ENCODE peak calls at places on chromosomes 1 and 21, in nine cellular contexts. I is foreskin keratinocyte; X is K562; R is CD4-positive, alpha-beta T cell; P is colonic mucosa; G is brain microvascular endothelial cell; K is mammary epithelial cell; D is CD4-positive, CD25-positive, alpha-beta regulatory T cell; S is SJSA1. L is an unnamed sample.

GRCh38 chr1:25703041-25703440 is 86.5 kb downstream of the MAN1C1 start:
- DNase-seq in I (no peak), X (no peak), R (no peak), P (no peak), G (no peak), K (no peak), D (no peak), S (no peak), L (no peak)

GRCh38 chr1:201562659-201563405 is 23.9 kb downstream of the NAV1 start:
- DNase-seq in I (peak; percentile 66), X (no peak), R (no peak), P (no peak), G (peak; percentile 88), K (peak; percentile 21), D (no peak), S (peak; percentile 71), L (peak; percentile 69)

GRCh38 chr1:6603851-6604558 is 1.3 kb upstream of the KLHL21 start:
- DNase-seq in I (no peak), X (no peak), R (no peak), P (no peak), G (peak; percentile 84), K (peak; percentile 42), D (no peak), S (peak; percentile 73), L (no peak)

GRCh38 chr1:85611856-85612255 is 31.3 kb downstream of the CCN1 start:
- DNase-seq in I (peak; percentile 99), X (no peak), R (no peak), P (no peak), G (peak; percentile 100), K (peak; percentile 96), D (no peak), S (peak; percentile 98), L (peak; percentile 99)

GRCh38 chr1:161089251-161089924 is at the start of gene NECTIN4:
- DNase-seq in I (peak; percentile 72), X (no peak), R (no peak), P (peak; percentile 83), G (no peak), K (peak; percentile 90), D (no peak), S (no peak), L (no peak)

GRCh38 chr21:41458121-41458520 is 32.1 kb downstream of the MX1 start:
- DNase-seq in I (no peak), X (no peak), R (no peak), P (no peak), G (no peak), K (no peak), D (no peak), S (no peak), L (no peak)

GRCh38 chr1:225581193-225581592 is 71.7 kb downstream of the ENAH start:
- DNase-seq in I (no peak), X (no peak), R (no peak), P (no peak), G (no peak), K (no peak), D (no peak), S (no peak), L (no peak)

GRCh38 chr1:48007044-48007443 is 9.9 kb upstream of the TRABD2B start:
- DNase-seq in I (peak; percentile 88), X (no peak), R (no peak), P (no peak), G (peak; percentile 56), K (peak; percentile 92), D (no peak), S (peak; percentile 77), L (no peak)

GRCh38 chr1:219090618-219091017 is 83.1 kb upstream of the LYPLAL1 start:
- DNase-seq in I (no peak), X (no peak), R (no peak), P (no peak), G (no peak), K (no peak), D (no peak), S (no peak), L (no peak)

GRCh38 chr1:170377440-170377839 is 154.5 kb upstream of the GORAB start:
- DNase-seq in I (no peak), X (no peak), R (no peak), P (no peak), G (no peak), K (no peak), D (no peak), S (no peak), L (no peak)

GRCh38 chr1:246608616-246609376 is 42.5 kb downstream of the CNST start:
- DNase-seq in I (peak; percentile 96), X (no peak), R (no peak), P (peak; percentile 78), G (peak; percentile 92), K (peak; percentile 85), D (peak; percentile 56), S (peak; percentile 78), L (peak; percentile 88)

GRCh38 chr1:91651671-91652071 is 151.0 kb downstream of the CDC7 start:
- DNase-seq in I (no peak), X (no peak), R (no peak), P (peak; percentile 32), G (peak; percentile 20), K (no peak), D (no peak), S (no peak), L (no peak)

GRCh38 chr1:212104586-212105282 is 69.2 kb downstream of the DTL start:
- DNase-seq in I (no peak), X (no peak), R (no peak), P (no peak), G (no peak), K (no peak), D (no peak), S (no peak), L (no peak)

GRCh38 chr1:63877816-63878215 is 104.0 kb downstream of the ROR1 start:
- DNase-seq in I (peak; percentile 91), X (no peak), R (no peak), P (no peak), G (peak; percentile 53), K (peak; percentile 94), D (no peak), S (peak; percentile 42), L (no peak)

GRCh38 chr1:106747791-106748190 is 308.7 kb upstream of the PRMT6 start:
- DNase-seq in I (no peak), X (no peak), R (no peak), P (no peak), G (no peak), K (no peak), D (no peak), S (no peak), L (no peak)

GRCh38 chr1:210237514-210237913 is 4.9 kb downstream of the SERTAD4 start:
- DNase-seq in I (no peak), X (no peak), R (no peak), P (no peak), G (no peak), K (no peak), D (no peak), S (no peak), L (no peak)

GRCh38 chr1:11697188-11697892 is 5.8 kb downstream of the DRAXIN start:
- DNase-seq in I (no peak), X (peak; percentile 83), R (no peak), P (no peak), G (no peak), K (no peak), D (no peak), S (no peak), L (no peak)

GRCh38 chr1:167412920-167413319 is 105.4 kb downstream of the CD247 start:
- DNase-seq in I (no peak), X (no peak), R (no peak), P (no peak), G (no peak), K (no peak), D (peak; percentile 30), S (no peak), L (no peak)

GRCh38 chr1:181910905-181911304 is 150.6 kb downstream of the ZNF648 start:
- DNase-seq in I (no peak), X (no peak), R (no peak), P (no peak), G (no peak), K (no peak), D (no peak), S (no peak), L (no peak)

GRCh38 chr1:44240802-44241671 is 27.8 kb downstream of the DMAP1 start:
- DNase-seq in I (no peak), X (peak; percentile 38), R (no peak), P (no peak), G (no peak), K (no peak), D (no peak), S (no peak), L (no peak)
- H3K27ac ChIP-seq in I (no peak overlapping the region), X (no peak overlapping the region), R (no peak overlapping the region), P (no peak overlapping the region), G (no peak overlapping the region), K (no peak overlapping the region), D (no peak overlapping the region), S (no peak overlapping the region), L (no peak overlapping the region)

GRCh38 chr1:30256911-30257310 is 466.5 kb downstream of the MATN1 start:
- DNase-seq in I (no peak), X (no peak), R (no peak), P (no peak), G (no peak), K (no peak), D (no peak), S (no peak), L (no peak)
- H3K27me3 ChIP-seq in I (peaks cover 19% of the 10 kb centered on the region), X (peaks cover 5% of the 10 kb centered on the region), R (peaks cover 3% of the 10 kb centered on the region), P (no peaks in the 10 kb centered on the region), G (no peaks in the 10 kb centered on the region), K (peaks cover 6% of the 10 kb centered on the region), D (no peaks in the 10 kb centered on the region), S (peaks cover 7% of the 10 kb centered on the region), L (no peaks in the 10 kb centered on the region)

GRCh38 chr1:119987112-119987511 is 82.3 kb downstream of the NOTCH2 start:
- DNase-seq in I (peak; percentile 93), X (no peak), R (no peak), P (no peak), G (peak; percentile 92), K (peak; percentile 96), D (no peak), S (peak; percentile 57), L (peak; percentile 72)
- H3K27ac ChIP-seq in I (peak overlapping the region; percentile 29), X (no peak overlapping the region), R (no peak overlapping the region), P (no peak overlapping the region), G (peak overlapping the region; percentile 86), K (peak overlapping the region; percentile 29), D (no peak overlapping the region), S (peak overlapping the region; percentile 40), L (peak overlapping the region; percentile 60)

GRCh38 chr1:2465371-2466269 is 10.5 kb upstream of the PLCH2 start:
- DNase-seq in I (no peak), X (no peak), R (no peak), P (no peak), G (no peak), K (no peak), D (no peak), S (no peak), L (no peak)

GRCh38 chr1:2468540-2468939 is 7.5 kb upstream of the PLCH2 start:
- DNase-seq in I (no peak), X (no peak), R (no peak), P (no peak), G (no peak), K (no peak), D (no peak), S (no peak), L (no peak)

GRCh38 chr1:2466834-2467554 is 9.1 kb upstream of the PLCH2 start:
- DNase-seq in I (no peak), X (peak; percentile 93), R (no peak), P (peak; percentile 26), G (no peak), K (no peak), D (peak; percentile 12), S (no peak), L (no peak)

GRCh38 chr1:2468041-2468472 is 8.0 kb upstream of the PLCH2 start:
- DNase-seq in I (no peak), X (peak; percentile 78), R (peak; percentile 21), P (no peak), G (no peak), K (no peak), D (no peak), S (no peak), L (peak; percentile 13)

GRCh38 chr1:2466270-2466665 is 9.8 kb upstream of the PLCH2 start:
- DNase-seq in I (no peak), X (no peak), R (no peak), P (no peak), G (no peak), K (no peak), D (no peak), S (no peak), L (no peak)
- H3K27me3 ChIP-seq in I (no peaks in the 10 kb centered on the region), X (peaks cover 7% of the 10 kb centered on the region), R (peaks cover 8% of the 10 kb centered on the region), P (no peaks in the 10 kb centered on the region), G (peaks cover 12% of the 10 kb centered on the region), K (no peaks in the 10 kb centered on the region), D (no peaks in the 10 kb centered on the region), S (peaks cover 41% of the 10 kb centered on the region), L (peaks cover 50% of the 10 kb centered on the region)